ENCODE peak calls at places on chromosome 13, in ten cellular contexts. H, M, Z, G, W, S, L, T, Q and D are unnamed samples.

GRCh38 chr13:79749985-79750551 is 269.1 kb downstream of the NDFIP2 start:
- DNase-seq in S (peak; percentile 62), L (no peak), M (no peak), T (no peak), Q (no peak), G (peak; percentile 3), W (peak; percentile 57), H (peak; percentile 99), Z (peak; percentile 81), D (no peak)

GRCh38 chr13:50208826-50209335 is 193.6 kb downstream of the KCNRG start:
- DNase-seq in Q (peak; percentile 68), S (peak; percentile 42), T (peak; percentile 83), H (peak; percentile 91), L (peak; percentile 53), W (peak; percentile 55), G (no peak), Z (peak; percentile 90), M (no peak), D (peak; percentile 51)

GRCh38 chr13:48816696-48817095 is 159.0 kb upstream of the FNDC3A start:
- DNase-seq in Z (peak; percentile 66), L (no peak), W (no peak), Q (no peak), M (no peak), H (no peak), T (no peak), G (no peak), S (no peak), D (no peak)

GRCh38 chr13:87677334-87678234 is 6.4 kb downstream of the SLITRK5 start:
- DNase-seq in M (peak; percentile 56), G (no peak), W (no peak), T (peak; percentile 85), Z (peak; percentile 10), S (no peak), L (peak; percentile 49), H (no peak), Q (no peak), D (peak; percentile 48)

GRCh38 chr13:47903836-47904235 is 97.2 kb downstream of the SUCLA2 start:
- DNase-seq in L (no peak), Z (peak; percentile 84), M (no peak), H (peak; percentile 52), W (no peak), T (no peak), Q (no peak), G (peak; percentile 75), S (no peak), D (no peak)

GRCh38 chr13:34867590-34867989 is 74.5 kb upstream of the NBEA start:
- DNase-seq in T (no peak), Z (peak; percentile 15), H (peak; percentile 16), W (no peak), M (no peak), G (no peak), S (no peak), Q (no peak), L (no peak), D (no peak)

GRCh38 chr13:87274209-87274819 is 396.9 kb upstream of the SLITRK5 start:
- DNase-seq in Q (peak; percentile 94), G (peak; percentile 45), W (no peak), H (peak; percentile 43), T (no peak), S (no peak), M (no peak), Z (peak; percentile 71), L (no peak), D (peak; percentile 71)

GRCh38 chr13:103663996-103664395 is 597.8 kb upstream of the SLC10A2 start:
- DNase-seq in T (no peak), H (no peak), Q (no peak), M (no peak), Z (no peak), L (no peak), G (no peak), S (no peak), W (no peak), D (no peak)

GRCh38 chr13:21735621-21736401 is 64.9 kb downstream of the FGF9 start:
- DNase-seq in Z (no peak), Q (no peak), H (no peak), T (no peak), S (no peak), M (no peak), G (no peak), W (peak; percentile 38), L (no peak), D (no peak)

GRCh38 chr13:77001540-77001939 is 9.7 kb downstream of the CLN5 start:
- DNase-seq in Z (no peak), M (no peak), Q (no peak), S (no peak), W (no peak), L (no peak), G (no peak), H (no peak), T (no peak), D (no peak)

GRCh38 chr13:76775031-76775740 is 111.0 kb downstream of the KCTD12 start:
- DNase-seq in H (peak; percentile 42), Q (no peak), S (no peak), L (no peak), T (no peak), G (no peak), Z (peak; percentile 71), W (no peak), M (no peak), D (no peak)

GRCh38 chr13:111344471-111345191 is 24.2 kb downstream of the TEX29 start:
- DNase-seq in L (no peak), G (no peak), T (peak; percentile 82), M (no peak), S (peak; percentile 54), W (no peak), Z (peak; percentile 67), H (peak; percentile 29), Q (no peak), D (no peak)

GRCh38 chr13:107553838-107554237 is 661.5 kb downstream of the LIG4 start:
- DNase-seq in T (no peak), Q (no peak), W (no peak), G (no peak), H (peak; percentile 8), S (no peak), L (no peak), M (no peak), Z (peak; percentile 42), D (no peak)

GRCh38 chr13:107866007-107866665 is 349.2 kb downstream of the LIG4 start:
- DNase-seq in Z (no peak), Q (no peak), L (no peak), M (no peak), T (peak; percentile 78), W (no peak), S (no peak), H (peak; percentile 29), G (no peak), D (no peak)

GRCh38 chr13:113791226-113791625 is 32.2 kb downstream of the TMEM255B start:
- DNase-seq in M (no peak), L (no peak), S (no peak), H (no peak), W (no peak), G (no peak), T (no peak), Q (no peak), Z (no peak), D (no peak)

GRCh38 chr13:113791761-113792160 is 32.7 kb downstream of the TMEM255B start:
- DNase-seq in T (no peak), M (no peak), W (no peak), Q (no peak), L (no peak), S (no peak), G (no peak), H (no peak), Z (no peak), D (no peak)

GRCh38 chr13:113793718-113794085 is 34.7 kb downstream of the TMEM255B start:
- DNase-seq in H (no peak), Z (no peak), W (no peak), S (no peak), M (no peak), L (peak; percentile 39), Q (no peak), T (no peak), G (no peak), D (no peak)

GRCh38 chr13:113792821-113793717 is 34.0 kb downstream of the TMEM255B start:
- DNase-seq in T (no peak), Z (no peak), M (no peak), W (no peak), H (no peak), S (no peak), G (no peak), Q (no peak), L (peak; percentile 41), D (peak; percentile 32)

GRCh38 chr13:113792236-113792770 is 33.3 kb downstream of the TMEM255B start:
- DNase-seq in M (no peak), W (no peak), S (no peak), L (peak; percentile 27), Z (no peak), T (no peak), H (no peak), G (no peak), Q (no peak), D (no peak)
- H3K4me3 ChIP-seq in M (no peak overlapping the region), W (no peak overlapping the region), S (no peak overlapping the region), L (no peak overlapping the region), Z (no peak overlapping the region), T (no peak overlapping the region), H (no peak overlapping the region), G (no peak overlapping the region), Q (no peak overlapping the region), D (no peak overlapping the region)

DNA sequence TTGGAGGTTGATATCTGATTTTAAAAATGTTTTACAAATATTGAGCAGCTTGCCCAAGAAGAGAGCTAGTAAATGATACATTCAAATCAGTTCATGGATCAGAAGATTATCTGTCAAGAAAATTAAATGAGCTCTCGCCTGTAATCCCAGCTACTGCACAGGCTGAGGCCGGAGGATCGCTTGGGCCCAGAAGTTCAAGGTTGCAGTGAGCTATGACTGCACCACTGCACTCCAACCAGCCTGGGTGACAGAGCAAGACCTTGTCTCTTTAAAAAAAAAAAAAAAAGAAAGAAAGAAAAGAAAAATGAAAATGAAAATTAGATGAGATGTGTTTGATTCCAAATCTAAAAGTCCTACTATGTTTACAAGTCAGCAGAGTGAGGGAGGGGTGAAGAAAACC is 2.4 kb downstream of the SPART start:
- DNase-seq in Q (no peak), S (no peak), Z (no peak), H (no peak), G (no peak), M (no peak), T (no peak), W (no peak), L (no peak), D (no peak)
- H3K4me3 ChIP-seq in Q (no peak overlapping the region), S (peak overlapping the region; percentile 80), Z (no peak overlapping the region), H (no peak overlapping the region), G (no peak overlapping the region), M (no peak overlapping the region), T (no peak overlapping the region), W (peak overlapping the region; percentile 89), L (peak overlapping the region; percentile 86), D (no peak overlapping the region)

GRCh38 chr13:97429681-97430081 is 4.3 kb upstream of the RAP2A start:
- DNase-seq in W (no peak), Q (no peak), G (no peak), L (no peak), Z (peak; percentile 83), M (no peak), H (peak; percentile 37), S (no peak), T (no peak), D (no peak)
- H3K4me3 ChIP-seq in W (no peak overlapping the region), Q (no peak overlapping the region), G (no peak overlapping the region), L (peak overlapping the region; percentile 30), Z (peak overlapping the region; percentile 12), M (no peak overlapping the region), H (no peak overlapping the region), S (peak overlapping the region; percentile 55), T (no peak overlapping the region), D (no peak overlapping the region)

DNA sequence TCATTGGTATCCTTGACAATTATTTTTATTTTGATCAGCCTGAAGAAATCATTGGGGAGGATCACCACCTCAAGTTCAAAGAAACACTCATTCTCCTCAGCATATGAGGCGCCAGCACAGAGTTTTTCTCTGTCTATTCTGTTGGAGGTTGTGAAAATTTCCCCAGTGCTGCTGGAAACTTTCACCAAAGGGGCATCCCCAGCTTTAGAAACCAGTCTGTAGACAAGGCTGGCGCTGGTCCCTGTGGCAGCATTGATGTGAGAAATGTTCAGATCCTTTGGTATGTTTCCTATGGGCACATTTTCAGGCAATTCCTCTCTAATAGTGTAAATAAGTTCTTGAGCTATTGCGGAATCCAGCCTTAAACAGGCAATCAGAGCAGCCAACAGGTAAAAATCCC is 2.1 kb downstream of the PCDH9 start:
- DNase-seq in L (no peak), Z (no peak), M (no peak), Q (no peak), W (no peak), T (no peak), H (peak; percentile 29), S (no peak), G (no peak), D (no peak)
- H3K4me3 ChIP-seq in L (no peak overlapping the region), Z (no peak overlapping the region), M (no peak overlapping the region), Q (no peak overlapping the region), W (peak overlapping the region; percentile 80), T (no peak overlapping the region), H (peak overlapping the region; percentile 63), S (peak overlapping the region; percentile 84), G (no peak overlapping the region), D (no peak overlapping the region)